ENCODE peak calls at places on chromosome 19, in four cellular contexts. One of them, this sample, is unnamed.

GRCh38 chr19:1618157-1619093 is 13.2 kb upstream of the UQCR11 start:
- DNase-seq in pancreas: peak; percentile 46
- DNase-seq in psoas muscle: no peak
- DNase-seq in MM.1S: no peak
- DNase-seq in this sample: peak; percentile 39

GRCh38 chr19:5494780-5495179 is 39.6 kb downstream of the ZNRF4 start:
- DNase-seq in pancreas: no peak
- DNase-seq in MM.1S: no peak
- DNase-seq in psoas muscle: no peak
- DNase-seq in this sample: no peak

GRCh38 chr19:4518345-4519171 is at the start of gene PLIN4:
- DNase-seq in pancreas: no peak
- DNase-seq in MM.1S: no peak
- DNase-seq in psoas muscle: peak; percentile 96
- DNase-seq in this sample: no peak

GRCh38 chr19:38135150-38135998 is 88.6 kb downstream of the DPF1 start:
- DNase-seq in pancreas: no peak
- DNase-seq in psoas muscle: peak; percentile 64
- DNase-seq in MM.1S: no peak
- DNase-seq in this sample: no peak

GRCh38 chr19:18053571-18054219 is 33.0 kb downstream of the IL12RB1 start:
- DNase-seq in psoas muscle: no peak
- DNase-seq in pancreas: no peak
- DNase-seq in MM.1S: no peak
- DNase-seq in this sample: no peak

GRCh38 chr19:1411255-1412191 is 4.1 kb downstream of the DAZAP1 start:
- DNase-seq in psoas muscle: peak; percentile 90
- DNase-seq in pancreas: no peak
- DNase-seq in MM.1S: no peak
- DNase-seq in this sample: peak; percentile 67

GRCh38 chr19:30065680-30066606 is 123.9 kb downstream of the URI1 start:
- DNase-seq in MM.1S: no peak
- DNase-seq in pancreas: no peak
- DNase-seq in psoas muscle: no peak
- DNase-seq in this sample: no peak

GRCh38 chr19:47226426-47227346 is 4.3 kb downstream of the BBC3 start:
- DNase-seq in MM.1S: peak; percentile 94
- DNase-seq in pancreas: peak; percentile 81
- DNase-seq in psoas muscle: peak; percentile 92
- DNase-seq in this sample: peak; percentile 77

GRCh38 chr19:18390075-18390909 is 4.3 kb downstream of the GDF15 start:
- DNase-seq in MM.1S: no peak
- DNase-seq in psoas muscle: no peak
- DNase-seq in pancreas: no peak
- DNase-seq in this sample: no peak

GRCh38 chr19:52007436-52007804 is 591 bp downstream of the ZNF615 start:
- DNase-seq in pancreas: peak; percentile 32
- DNase-seq in psoas muscle: no peak
- DNase-seq in MM.1S: no peak
- DNase-seq in this sample: no peak

GRCh38 chr19:29528350-29528945 is 2.7 kb downstream of the VSTM2B start:
- DNase-seq in pancreas: peak; percentile 25
- DNase-seq in psoas muscle: peak; percentile 55
- DNase-seq in MM.1S: peak; percentile 54
- DNase-seq in this sample: no peak

GRCh38 chr19:29714953-29715694 is at the start of gene C19orf12:
- DNase-seq in psoas muscle: peak; percentile 81
- DNase-seq in MM.1S: peak; percentile 61
- DNase-seq in pancreas: peak; percentile 61
- DNase-seq in this sample: peak; percentile 86

GRCh38 chr19:36041831-36042230 is 9.2 kb upstream of the CLIP3 start:
- DNase-seq in pancreas: no peak
- DNase-seq in MM.1S: no peak
- DNase-seq in psoas muscle: no peak
- DNase-seq in this sample: no peak

GRCh38 chr19:12913871-12914690 is 5.0 kb downstream of the SYCE2 start:
- DNase-seq in psoas muscle: no peak
- DNase-seq in pancreas: no peak
- DNase-seq in MM.1S: peak; percentile 76
- DNase-seq in this sample: peak; percentile 55

GRCh38 chr19:11227201-11227886 is 12.1 kb upstream of the ANGPTL8 start:
- DNase-seq in MM.1S: no peak
- DNase-seq in psoas muscle: no peak
- DNase-seq in pancreas: no peak
- DNase-seq in this sample: no peak

GRCh38 chr19:1237754-1238372 is at the start of gene CBARP:
- DNase-seq in psoas muscle: no peak
- DNase-seq in pancreas: no peak
- DNase-seq in MM.1S: no peak
- DNase-seq in this sample: no peak

GRCh38 chr19:34678421-34678820 is 943 bp downstream of the ZNF302 start:
- DNase-seq in psoas muscle: no peak
- DNase-seq in pancreas: peak; percentile 59
- DNase-seq in MM.1S: no peak
- DNase-seq in this sample: no peak
- H3K27ac ChIP-seq in psoas muscle: peak overlapping the region; percentile 98
- H3K27ac ChIP-seq in pancreas: peak overlapping the region; percentile 98
- H3K27ac ChIP-seq in MM.1S: no peak overlapping the region
- H3K27ac ChIP-seq in this sample: peak overlapping the region; percentile 89

GRCh38 chr19:19602136-19602712 is 16.3 kb downstream of the PBX4 start:
- DNase-seq in psoas muscle: no peak
- DNase-seq in MM.1S: no peak
- DNase-seq in pancreas: no peak
- DNase-seq in this sample: peak; percentile 67

GRCh38 chr19:19610376-19611240 is 7.9 kb downstream of the PBX4 start:
- DNase-seq in MM.1S: no peak
- DNase-seq in psoas muscle: no peak
- DNase-seq in pancreas: no peak
- DNase-seq in this sample: no peak

GRCh38 chr19:19602713-19603320 is 15.7 kb downstream of the PBX4 start:
- DNase-seq in pancreas: no peak
- DNase-seq in psoas muscle: no peak
- DNase-seq in MM.1S: no peak
- DNase-seq in this sample: no peak

GRCh38 chr19:19600793-19601346 is 17.6 kb downstream of the PBX4 start:
- DNase-seq in psoas muscle: no peak
- DNase-seq in MM.1S: no peak
- DNase-seq in pancreas: no peak
- DNase-seq in this sample: peak; percentile 44

GRCh38 chr19:19606021-19606420 is 12.5 kb downstream of the PBX4 start:
- DNase-seq in pancreas: no peak
- DNase-seq in psoas muscle: no peak
- DNase-seq in MM.1S: no peak
- DNase-seq in this sample: peak; percentile 69
- H3K4me3 ChIP-seq in pancreas: no peak overlapping the region
- H3K4me3 ChIP-seq in psoas muscle: no peak overlapping the region
- H3K4me3 ChIP-seq in MM.1S: no peak overlapping the region
- H3K4me3 ChIP-seq in this sample: no peak overlapping the region

GRCh38 chr19:10122066-10122465 is 2.4 kb upstream of the EIF3G start:
- DNase-seq in psoas muscle: no peak
- DNase-seq in pancreas: no peak
- DNase-seq in MM.1S: no peak
- DNase-seq in this sample: no peak

GRCh38 chr19:10118960-10119359 is 739 bp downstream of the EIF3G start:
- DNase-seq in psoas muscle: no peak
- DNase-seq in pancreas: no peak
- DNase-seq in MM.1S: no peak
- DNase-seq in this sample: no peak

GRCh38 chr19:10124429-10124828 is 4.7 kb upstream of the EIF3G start:
- DNase-seq in pancreas: no peak
- DNase-seq in psoas muscle: no peak
- DNase-seq in MM.1S: no peak
- DNase-seq in this sample: no peak

GRCh38 chr19:10116866-10117616 is 2.7 kb downstream of the EIF3G start:
- DNase-seq in psoas muscle: peak; percentile 49
- DNase-seq in MM.1S: no peak
- DNase-seq in pancreas: no peak
- DNase-seq in this sample: no peak

GRCh38 chr19:10120538-10121198 is 969 bp upstream of the EIF3G start:
- DNase-seq in MM.1S: no peak
- DNase-seq in pancreas: no peak
- DNase-seq in psoas muscle: no peak
- DNase-seq in this sample: no peak
- H3K27ac ChIP-seq in MM.1S: no peak overlapping the region
- H3K27ac ChIP-seq in pancreas: no peak overlapping the region
- H3K27ac ChIP-seq in psoas muscle: no peak overlapping the region
- H3K27ac ChIP-seq in this sample: no peak overlapping the region

GRCh38 chr19:39797083-39797482 is 18.4 kb downstream of the LEUTX start:
- DNase-seq in MM.1S: no peak
- DNase-seq in psoas muscle: no peak
- DNase-seq in pancreas: no peak
- DNase-seq in this sample: no peak

GRCh38 chr19:39796000-39796498 is 17.4 kb downstream of the LEUTX start:
- DNase-seq in psoas muscle: no peak
- DNase-seq in pancreas: no peak
- DNase-seq in MM.1S: no peak
- DNase-seq in this sample: no peak

GRCh38 chr19:39795001-39795400 is 16.3 kb downstream of the LEUTX start:
- DNase-seq in MM.1S: peak; percentile 80
- DNase-seq in psoas muscle: no peak
- DNase-seq in pancreas: no peak
- DNase-seq in this sample: no peak

GRCh38 chr19:39788244-39788643 is 9.6 kb downstream of the LEUTX start:
- DNase-seq in MM.1S: no peak
- DNase-seq in psoas muscle: no peak
- DNase-seq in pancreas: no peak
- DNase-seq in this sample: no peak

DNA sequence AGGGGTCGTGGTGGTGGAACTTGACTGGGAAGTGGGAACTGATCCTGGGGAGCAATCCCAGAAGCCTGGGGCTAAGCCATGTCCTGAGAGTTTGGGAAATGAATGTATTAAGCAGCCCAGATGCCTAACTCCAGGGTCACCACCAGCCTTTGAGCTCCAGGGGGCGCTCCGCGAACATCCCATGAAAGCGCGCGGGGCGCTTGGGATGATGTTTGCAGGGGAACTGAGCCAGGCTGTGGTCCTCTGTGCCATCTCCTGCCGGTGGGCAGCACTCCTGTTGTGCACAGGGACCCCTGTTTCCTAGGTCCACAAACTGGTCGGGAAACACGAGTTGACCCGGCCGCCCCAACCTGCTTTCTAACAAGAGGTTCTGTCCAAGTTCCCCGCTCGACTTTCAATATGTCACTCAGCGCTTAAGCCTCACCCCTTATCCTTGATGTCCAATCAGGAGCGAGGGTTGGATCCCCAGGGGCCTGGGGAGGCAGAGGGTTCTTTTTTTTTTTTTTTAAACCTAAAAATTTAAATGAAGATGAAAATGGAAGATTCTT is 14.4 kb downstream of the LEUTX start:
- DNase-seq in pancreas: peak; percentile 56
- DNase-seq in MM.1S: peak; percentile 82
- DNase-seq in psoas muscle: peak; percentile 87
- DNase-seq in this sample: peak; percentile 69
- H3K4me3 ChIP-seq in pancreas: peak overlapping the region; percentile 29
- H3K4me3 ChIP-seq in MM.1S: peak overlapping the region; percentile 81
- H3K4me3 ChIP-seq in psoas muscle: peak overlapping the region; percentile 77
- H3K4me3 ChIP-seq in this sample: peak overlapping the region; percentile 73

GRCh38 chr19:3034845-3035541 is 5.9 kb upstream of the TLE2 start:
- DNase-seq in MM.1S: no peak
- DNase-seq in pancreas: no peak
- DNase-seq in psoas muscle: no peak
- DNase-seq in this sample: no peak
- H3K27ac ChIP-seq in MM.1S: no peak overlapping the region
- H3K27ac ChIP-seq in pancreas: peak overlapping the region; percentile 87
- H3K27ac ChIP-seq in psoas muscle: peak overlapping the region; percentile 93
- H3K27ac ChIP-seq in this sample: peak overlapping the region; percentile 75

This sample was measured in CD4-positive, alpha-beta memory T cell.